ENCODE peak calls at places on chromosome 12, in four cellular contexts. One of them, this sample, is unnamed.

GRCh38 chr12:54340845-54341244 is 15.9 kb downstream of the COPZ1 start:
- DNase-seq in cardiac muscle cell: no peak
- DNase-seq in lower leg skin: no peak
- DNase-seq in mucosa of descending colon: no peak
- DNase-seq in this sample: no peak

GRCh38 chr12:132593938-132594358 is 16.4 kb downstream of the LRCOL1 start:
- DNase-seq in cardiac muscle cell: peak
- DNase-seq in lower leg skin: peak
- DNase-seq in mucosa of descending colon: peak
- DNase-seq in this sample: peak

GRCh38 chr12:1688086-1688710 is 2.7 kb upstream of the ADIPOR2 start:
- DNase-seq in cardiac muscle cell: no peak
- DNase-seq in lower leg skin: no peak
- DNase-seq in mucosa of descending colon: no peak
- DNase-seq in this sample: no peak

GRCh38 chr12:57811028-57811755 is 7.3 kb downstream of the AVIL start:
- DNase-seq in cardiac muscle cell: no peak
- DNase-seq in lower leg skin: no peak
- DNase-seq in mucosa of descending colon: no peak
- DNase-seq in this sample: no peak

GRCh38 chr12:65567820-65568219 is 256.5 kb upstream of the HMGA2 start:
- DNase-seq in cardiac muscle cell: no peak
- DNase-seq in lower leg skin: no peak
- DNase-seq in mucosa of descending colon: no peak
- DNase-seq in this sample: no peak

GRCh38 chr12:52191841-52192791 is at the start of gene KRT80:
- DNase-seq in cardiac muscle cell: no peak
- DNase-seq in lower leg skin: peak
- DNase-seq in mucosa of descending colon: peak
- DNase-seq in this sample: peak

GRCh38 chr12:124147579-124147978 is 147.3 kb upstream of the RFLNA start:
- DNase-seq in cardiac muscle cell: no peak
- DNase-seq in lower leg skin: no peak
- DNase-seq in mucosa of descending colon: no peak
- DNase-seq in this sample: no peak

GRCh38 chr12:76346236-76346635 is 2.0 kb downstream of the BBS10 start:
- DNase-seq in cardiac muscle cell: no peak
- DNase-seq in lower leg skin: no peak
- DNase-seq in mucosa of descending colon: no peak
- DNase-seq in this sample: no peak

GRCh38 chr12:26402648-26403047 is 207.3 kb downstream of the SSPN start:
- DNase-seq in cardiac muscle cell: no peak
- DNase-seq in lower leg skin: no peak
- DNase-seq in mucosa of descending colon: no peak
- DNase-seq in this sample: peak

GRCh38 chr12:120956579-120957360 is 21.6 kb upstream of the HNF1A start:
- DNase-seq in cardiac muscle cell: no peak
- DNase-seq in lower leg skin: no peak
- DNase-seq in mucosa of descending colon: peak
- DNase-seq in this sample: no peak

DNA sequence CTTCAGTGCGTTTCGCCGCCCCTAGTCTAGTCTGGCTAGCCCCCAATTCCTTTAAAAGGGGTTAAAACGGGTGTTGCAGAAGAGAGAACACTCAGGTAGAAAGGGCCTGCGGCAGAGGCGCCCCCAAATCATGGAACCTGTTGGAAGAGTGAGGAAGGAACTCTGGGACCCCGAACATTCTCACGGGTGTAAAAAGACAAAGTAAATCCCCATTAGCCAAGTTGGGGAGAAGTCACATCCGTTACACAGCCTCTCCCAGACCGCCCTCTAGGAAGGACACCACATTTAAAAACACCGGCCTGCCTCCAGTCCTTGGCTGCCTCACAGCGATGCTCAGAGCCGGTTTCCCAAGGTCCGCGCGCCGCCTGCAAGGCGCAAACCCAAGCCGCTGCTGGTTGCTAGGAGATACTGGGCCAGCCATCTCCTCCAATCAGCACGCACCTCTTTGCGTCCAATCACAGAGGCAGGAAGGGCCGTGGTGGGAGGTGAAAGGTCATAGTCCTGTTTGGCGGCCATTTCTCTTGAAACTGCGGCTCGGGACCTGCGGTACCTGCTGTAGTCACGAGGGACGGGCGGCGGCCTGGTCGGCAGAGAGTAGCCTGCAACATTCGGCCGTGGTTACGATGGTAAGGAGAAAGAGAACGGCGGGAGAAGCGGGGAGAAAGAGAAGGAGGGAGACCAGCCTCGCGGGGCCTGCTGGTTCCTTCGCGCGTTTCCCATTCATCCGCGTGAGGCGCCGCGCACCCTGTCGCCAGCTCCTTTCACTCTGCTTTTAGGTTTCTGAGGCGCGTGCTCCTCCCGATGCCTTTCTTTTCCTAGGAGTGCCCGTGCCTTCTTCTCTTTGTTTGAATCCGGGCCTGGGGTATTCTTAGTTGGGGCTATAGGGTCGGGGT is at the start of gene SNRPF:
- DNase-seq in cardiac muscle cell: peak
- DNase-seq in lower leg skin: peak
- DNase-seq in mucosa of descending colon: peak
- DNase-seq in this sample: peak
- TF ChIP-seq CTCF in cardiac muscle cell: no peak
- TF ChIP-seq CTCF in lower leg skin: no peak
- TF ChIP-seq CTCF in mucosa of descending colon: no peak
- TF ChIP-seq CTCF in this sample: no peak

DNA sequence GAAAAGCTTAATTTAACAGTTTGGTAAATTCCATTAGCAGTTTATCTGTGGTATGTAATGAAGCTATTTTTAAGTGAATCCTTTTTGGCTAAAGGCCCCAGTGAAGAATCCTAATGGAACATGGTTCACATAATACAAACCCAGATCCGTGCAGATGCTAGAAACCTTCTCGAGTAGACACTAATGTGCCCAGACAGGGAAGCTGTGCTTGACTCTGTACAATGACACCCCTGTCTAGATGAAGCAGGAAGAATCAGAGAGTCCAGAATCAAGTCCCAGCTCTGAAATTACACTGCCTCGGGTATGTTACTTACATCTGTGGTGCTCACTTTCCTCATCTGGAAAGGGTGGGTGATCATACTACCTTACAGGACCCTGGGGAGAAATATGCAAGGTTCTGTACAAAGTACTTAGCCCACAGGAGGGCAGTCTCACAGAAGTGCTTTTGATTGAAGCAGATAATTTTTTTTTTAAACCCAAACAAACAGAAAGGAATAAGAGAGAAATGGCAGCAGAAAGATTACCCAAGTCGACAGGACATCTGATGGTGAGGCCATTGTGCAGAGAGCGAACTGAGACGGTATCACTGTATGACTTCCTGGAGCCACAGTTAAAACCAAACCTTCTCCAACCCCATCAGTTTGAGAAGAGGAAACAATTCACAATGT is 8.6 kb downstream of the CRACR2A start:
- DNase-seq in cardiac muscle cell: no peak
- DNase-seq in lower leg skin: peak
- DNase-seq in mucosa of descending colon: no peak
- DNase-seq in this sample: no peak
- TF ChIP-seq CTCF in cardiac muscle cell: peak
- TF ChIP-seq CTCF in lower leg skin: no peak
- TF ChIP-seq CTCF in mucosa of descending colon: no peak
- TF ChIP-seq CTCF in this sample: no peak

GRCh38 chr12:8779862-8780261 is 42.6 kb upstream of the A2ML1 start:
- DNase-seq in cardiac muscle cell: no peak
- DNase-seq in lower leg skin: no peak
- DNase-seq in mucosa of descending colon: no peak
- DNase-seq in this sample: no peak

GRCh38 chr12:8779281-8779680 is 43.1 kb upstream of the A2ML1 start:
- DNase-seq in cardiac muscle cell: no peak
- DNase-seq in lower leg skin: no peak
- DNase-seq in mucosa of descending colon: no peak
- DNase-seq in this sample: no peak

GRCh38 chr12:8784464-8784863 is 38.0 kb upstream of the A2ML1 start:
- DNase-seq in cardiac muscle cell: peak
- DNase-seq in lower leg skin: no peak
- DNase-seq in mucosa of descending colon: no peak
- DNase-seq in this sample: no peak

GRCh38 chr12:8781326-8781725 is 41.1 kb upstream of the A2ML1 start:
- DNase-seq in cardiac muscle cell: no peak
- DNase-seq in lower leg skin: no peak
- DNase-seq in mucosa of descending colon: no peak
- DNase-seq in this sample: no peak

DNA sequence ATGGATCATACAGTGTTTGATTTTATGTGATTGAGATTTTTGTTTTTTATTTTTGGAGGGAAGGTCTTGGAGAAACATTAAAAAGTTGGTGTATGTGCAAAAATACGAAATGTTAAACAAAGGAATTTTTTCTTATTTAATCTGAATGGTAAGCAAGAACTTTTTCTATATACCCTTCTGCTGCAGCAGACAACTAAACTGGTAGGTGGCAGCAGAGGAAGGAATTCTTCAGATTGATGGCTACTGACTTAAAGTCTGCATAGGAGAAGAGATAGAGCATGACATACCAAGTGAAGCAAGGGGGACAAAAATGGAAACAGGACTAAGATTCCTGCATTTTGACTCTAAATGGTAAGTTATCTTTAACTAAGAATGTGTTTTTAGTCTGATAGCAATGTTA is 42.0 kb upstream of the A2ML1 start:
- DNase-seq in cardiac muscle cell: peak
- DNase-seq in lower leg skin: no peak
- DNase-seq in mucosa of descending colon: no peak
- DNase-seq in this sample: no peak
- TF ChIP-seq CTCF in cardiac muscle cell: peak
- TF ChIP-seq CTCF in lower leg skin: no peak
- TF ChIP-seq CTCF in mucosa of descending colon: no peak
- TF ChIP-seq CTCF in this sample: no peak

DNA sequence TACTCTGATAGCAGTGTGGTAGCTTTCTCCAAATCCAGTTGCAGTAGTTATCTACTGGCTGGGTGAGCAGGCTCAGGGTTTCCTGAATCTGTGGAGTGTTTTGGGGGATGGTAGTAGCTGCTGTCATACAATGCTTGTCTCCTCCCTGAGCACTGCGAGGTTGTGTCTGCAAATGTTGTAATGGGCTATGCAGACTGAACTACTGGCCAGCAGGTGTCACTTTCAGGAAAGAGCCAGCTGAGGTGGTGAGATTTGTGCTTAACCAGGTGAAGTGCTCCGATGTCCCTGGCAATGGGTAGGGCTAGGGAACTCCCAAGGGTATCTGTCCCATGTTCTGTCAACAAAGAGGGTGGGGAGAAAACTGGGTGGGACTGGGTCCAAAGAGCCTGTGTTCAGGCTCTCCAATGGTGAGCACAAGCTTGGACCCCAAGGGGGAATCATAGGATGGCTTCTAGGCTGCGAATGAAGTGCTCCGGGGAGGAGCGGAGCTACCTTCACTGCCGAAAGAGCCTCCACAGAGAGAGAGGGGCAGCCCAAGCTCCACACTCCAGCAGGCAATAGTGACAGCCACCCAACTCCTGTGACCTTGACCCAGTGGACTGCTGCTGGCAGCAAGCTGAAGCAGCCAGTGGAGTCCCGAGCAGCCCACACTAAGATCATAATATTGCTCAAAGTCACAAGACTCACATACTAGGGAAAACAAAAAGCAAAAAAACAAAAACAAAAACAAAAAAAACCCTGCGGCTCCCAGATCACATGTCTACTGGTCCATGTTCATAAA is 1324.0 kb upstream of the USP15 start:
- DNase-seq in cardiac muscle cell: no peak
- DNase-seq in lower leg skin: no peak
- DNase-seq in mucosa of descending colon: no peak
- DNase-seq in this sample: no peak
- TF ChIP-seq CTCF in cardiac muscle cell: no peak
- TF ChIP-seq CTCF in lower leg skin: no peak
- TF ChIP-seq CTCF in mucosa of descending colon: no peak
- TF ChIP-seq CTCF in this sample: no peak

GRCh38 chr12:109346920-109347319 is 780 bp upstream of the MYO1H start:
- DNase-seq in cardiac muscle cell: no peak
- DNase-seq in lower leg skin: no peak
- DNase-seq in mucosa of descending colon: no peak
- DNase-seq in this sample: no peak
- TF ChIP-seq CTCF in cardiac muscle cell: no peak
- TF ChIP-seq CTCF in lower leg skin: no peak
- TF ChIP-seq CTCF in mucosa of descending colon: no peak
- TF ChIP-seq CTCF in this sample: no peak

GRCh38 chr12:109779382-109779781 is 53.8 kb downstream of the TRPV4 start:
- DNase-seq in cardiac muscle cell: no peak
- DNase-seq in lower leg skin: no peak
- DNase-seq in mucosa of descending colon: peak
- DNase-seq in this sample: no peak
- TF ChIP-seq CTCF in cardiac muscle cell: no peak
- TF ChIP-seq CTCF in lower leg skin: no peak
- TF ChIP-seq CTCF in mucosa of descending colon: no peak
- TF ChIP-seq CTCF in this sample: no peak

GRCh38 chr12:13270817-13271216 is 74.3 kb downstream of the EMP1 start:
- DNase-seq in cardiac muscle cell: no peak
- DNase-seq in lower leg skin: no peak
- DNase-seq in mucosa of descending colon: no peak
- DNase-seq in this sample: no peak
- TF ChIP-seq CTCF in cardiac muscle cell: no peak
- TF ChIP-seq CTCF in lower leg skin: no peak
- TF ChIP-seq CTCF in mucosa of descending colon: no peak
- TF ChIP-seq CTCF in this sample: no peak

DNA sequence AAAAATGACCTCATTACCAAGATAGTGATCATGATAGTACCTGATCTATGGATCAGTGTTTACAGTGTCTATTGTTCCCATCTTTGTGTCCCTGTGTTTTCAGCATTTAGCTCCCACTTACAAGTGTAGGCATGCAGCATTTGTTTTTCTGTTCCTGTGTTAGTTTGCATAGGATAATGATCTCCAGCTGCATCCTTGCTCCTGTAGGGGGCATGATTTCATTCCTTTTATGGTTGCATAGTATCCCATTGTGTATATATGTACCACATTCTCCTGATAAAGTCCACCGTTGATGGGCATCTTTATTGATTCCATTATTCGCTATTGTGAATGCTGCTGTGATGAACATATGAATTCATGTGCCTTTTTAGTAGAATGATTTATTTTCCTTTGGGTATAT is 215.4 kb upstream of the NAV3 start:
- DNase-seq in cardiac muscle cell: no peak
- DNase-seq in lower leg skin: no peak
- DNase-seq in mucosa of descending colon: no peak
- DNase-seq in this sample: no peak
- TF ChIP-seq CTCF in cardiac muscle cell: peak
- TF ChIP-seq CTCF in lower leg skin: no peak
- TF ChIP-seq CTCF in mucosa of descending colon: no peak
- TF ChIP-seq CTCF in this sample: no peak

GRCh38 chr12:113613414-113613813 is 141.7 kb upstream of the LHX5 start:
- DNase-seq in cardiac muscle cell: no peak
- DNase-seq in lower leg skin: no peak
- DNase-seq in mucosa of descending colon: no peak
- DNase-seq in this sample: no peak

GRCh38 chr12:113611652-113612051 is 140.0 kb upstream of the LHX5 start:
- DNase-seq in cardiac muscle cell: no peak
- DNase-seq in lower leg skin: no peak
- DNase-seq in mucosa of descending colon: no peak
- DNase-seq in this sample: no peak

GRCh38 chr12:113610698-113611097 is 139.0 kb upstream of the LHX5 start:
- DNase-seq in cardiac muscle cell: no peak
- DNase-seq in lower leg skin: no peak
- DNase-seq in mucosa of descending colon: no peak
- DNase-seq in this sample: no peak

GRCh38 chr12:113612076-113612728 is 140.5 kb upstream of the LHX5 start:
- DNase-seq in cardiac muscle cell: no peak
- DNase-seq in lower leg skin: no peak
- DNase-seq in mucosa of descending colon: no peak
- DNase-seq in this sample: no peak

GRCh38 chr12:113609692-113610469 is 138.2 kb upstream of the LHX5 start:
- DNase-seq in cardiac muscle cell: no peak
- DNase-seq in lower leg skin: no peak
- DNase-seq in mucosa of descending colon: no peak
- DNase-seq in this sample: no peak
- TF ChIP-seq CTCF in cardiac muscle cell: no peak
- TF ChIP-seq CTCF in lower leg skin: no peak
- TF ChIP-seq CTCF in mucosa of descending colon: no peak
- TF ChIP-seq CTCF in this sample: no peak